ENCODE peak calls at places on chromosomes 4 and X, in four cellular contexts. One of them, this sample, is unnamed.

GRCh38 chr4:3229328-3229727 is 19.6 kb upstream of the MSANTD1 start:
- DNase-seq in tibial artery: no peak
- DNase-seq in keratinocyte: no peak
- DNase-seq in HCT116: no peak
- DNase-seq in this sample: no peak

GRCh38 chrX:12332786-12333347 is 194.6 kb downstream of the FRMPD4 start:
- DNase-seq in HCT116: no peak
- DNase-seq in tibial artery: no peak
- DNase-seq in keratinocyte: no peak
- DNase-seq in this sample: no peak

GRCh38 chrX:16796298-16796697 is 10.0 kb downstream of the TXLNG start:
- DNase-seq in tibial artery: no peak
- DNase-seq in keratinocyte: no peak
- DNase-seq in HCT116: no peak
- DNase-seq in this sample: no peak

GRCh38 chrX:19007868-19008267 is 24.0 kb upstream of the PHKA2 start:
- DNase-seq in tibial artery: no peak
- DNase-seq in HCT116: no peak
- DNase-seq in keratinocyte: no peak
- DNase-seq in this sample: no peak

GRCh38 chr4:3257125-3257690 is 8.2 kb downstream of the MSANTD1 start:
- DNase-seq in keratinocyte: peak
- DNase-seq in tibial artery: peak
- DNase-seq in HCT116: no peak
- DNase-seq in this sample: no peak

GRCh38 chr4:150479665-150480064 is 102.3 kb upstream of the MAB21L2 start:
- DNase-seq in HCT116: no peak
- DNase-seq in tibial artery: no peak
- DNase-seq in keratinocyte: no peak
- DNase-seq in this sample: no peak

GRCh38 chr4:15914291-15914690 is 24.2 kb downstream of the FGFBP1 start:
- DNase-seq in keratinocyte: no peak
- DNase-seq in HCT116: no peak
- DNase-seq in tibial artery: no peak
- DNase-seq in this sample: no peak

GRCh38 chr4:20456416-20456815 is 204.7 kb downstream of the SLIT2 start:
- DNase-seq in tibial artery: no peak
- DNase-seq in HCT116: no peak
- DNase-seq in keratinocyte: no peak
- DNase-seq in this sample: no peak

GRCh38 chrX:113260474-113260873 is 419.8 kb upstream of the AMOT start:
- DNase-seq in HCT116: peak
- DNase-seq in keratinocyte: no peak
- DNase-seq in tibial artery: no peak
- DNase-seq in this sample: peak

GRCh38 chrX:126799059-126799458 is 20.5 kb upstream of the PRR32 start:
- DNase-seq in HCT116: no peak
- DNase-seq in keratinocyte: no peak
- DNase-seq in tibial artery: no peak
- DNase-seq in this sample: no peak

GRCh38 chr4:153152453-153153338 is 51.5 kb upstream of the TRIM2 start:
- DNase-seq in tibial artery: no peak
- DNase-seq in HCT116: no peak
- DNase-seq in keratinocyte: no peak
- DNase-seq in this sample: peak

GRCh38 chrX:48826135-48826875 is at the start of gene ERAS:
- DNase-seq in tibial artery: no peak
- DNase-seq in HCT116: no peak
- DNase-seq in keratinocyte: no peak
- DNase-seq in this sample: no peak

GRCh38 chr4:113637823-113638691 is 123.5 kb downstream of the CAMK2D start:
- DNase-seq in HCT116: no peak
- DNase-seq in keratinocyte: no peak
- DNase-seq in tibial artery: no peak
- DNase-seq in this sample: no peak

GRCh38 chr4:81814909-81815539 is 343.3 kb upstream of the RASGEF1B start:
- DNase-seq in tibial artery: no peak
- DNase-seq in keratinocyte: no peak
- DNase-seq in HCT116: no peak
- DNase-seq in this sample: peak

GRCh38 chr4:20237894-20238537 is 13.7 kb upstream of the SLIT2 start:
- DNase-seq in HCT116: no peak
- DNase-seq in tibial artery: no peak
- DNase-seq in keratinocyte: no peak
- DNase-seq in this sample: no peak

GRCh38 chr4:168840988-168841681 is 168.9 kb downstream of the CBR4 start:
- DNase-seq in HCT116: no peak
- DNase-seq in tibial artery: no peak
- DNase-seq in keratinocyte: no peak
- DNase-seq in this sample: no peak

GRCh38 chrX:64571011-64571410 is 175.8 kb upstream of the MTMR8 start:
- DNase-seq in tibial artery: no peak
- DNase-seq in HCT116: no peak
- DNase-seq in keratinocyte: no peak
- DNase-seq in this sample: no peak

GRCh38 chr4:60605651-60606354 is 594.3 kb upstream of the ADGRL3 start:
- DNase-seq in HCT116: no peak
- DNase-seq in keratinocyte: no peak
- DNase-seq in tibial artery: no peak
- DNase-seq in this sample: peak

GRCh38 chr4:106337916-106338315 is 21.6 kb downstream of the AIMP1 start:
- DNase-seq in tibial artery: no peak
- DNase-seq in HCT116: no peak
- DNase-seq in keratinocyte: no peak
- DNase-seq in this sample: no peak

GRCh38 chrX:30302957-30303356 is 6.2 kb downstream of the NR0B1 start:
- DNase-seq in keratinocyte: no peak
- DNase-seq in HCT116: no peak
- DNase-seq in tibial artery: no peak
- DNase-seq in this sample: no peak

GRCh38 chr4:91058345-91058744 is 931.2 kb downstream of the CCSER1 start:
- DNase-seq in tibial artery: no peak
- DNase-seq in keratinocyte: peak
- DNase-seq in HCT116: no peak
- DNase-seq in this sample: peak

GRCh38 chrX:45781901-45782553 is 581.4 kb upstream of the DIPK2B start:
- DNase-seq in keratinocyte: no peak
- DNase-seq in HCT116: no peak
- DNase-seq in tibial artery: no peak
- DNase-seq in this sample: peak

GRCh38 chr4:111986125-111986524 is 159.1 kb upstream of the FAM241A start:
- DNase-seq in keratinocyte: no peak
- DNase-seq in HCT116: no peak
- DNase-seq in tibial artery: no peak
- DNase-seq in this sample: no peak

GRCh38 chr4:166816901-166817300 is 417.4 kb downstream of the SPOCK3 start:
- DNase-seq in tibial artery: no peak
- DNase-seq in HCT116: peak
- DNase-seq in keratinocyte: no peak
- DNase-seq in this sample: no peak

GRCh38 chr4:143355540-143356217 is 19.0 kb downstream of the GAB1 start:
- DNase-seq in keratinocyte: no peak
- DNase-seq in tibial artery: no peak
- DNase-seq in HCT116: no peak
- DNase-seq in this sample: peak

GRCh38 chr4:97404876-97405523 is 738.3 kb downstream of the STPG2 start:
- DNase-seq in HCT116: no peak
- DNase-seq in tibial artery: no peak
- DNase-seq in keratinocyte: no peak
- DNase-seq in this sample: no peak

DNA sequence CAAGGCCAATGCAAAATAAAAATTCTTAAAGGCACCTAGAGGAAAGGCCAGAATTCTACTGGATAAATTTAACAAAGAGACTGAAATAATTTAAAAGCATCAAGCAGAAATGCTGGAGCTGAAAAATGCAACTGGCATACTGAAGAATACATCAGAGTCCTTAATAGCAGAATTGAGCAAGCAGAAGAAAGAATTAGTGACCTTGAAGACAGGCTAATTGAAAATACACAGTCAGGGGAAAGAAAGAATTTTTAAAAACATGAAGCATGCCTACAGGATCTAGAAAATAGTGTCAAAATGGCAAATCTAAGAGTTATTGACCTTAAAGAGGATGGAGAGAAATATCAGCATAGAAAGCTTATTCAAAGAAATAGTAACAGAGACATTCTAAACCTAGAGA is 371.7 kb downstream of the KLHL13 start:
- DNase-seq in keratinocyte: no peak
- DNase-seq in tibial artery: no peak
- DNase-seq in HCT116: no peak
- DNase-seq in this sample: no peak
- TF ChIP-seq CTCF in keratinocyte: no peak
- TF ChIP-seq CTCF in tibial artery: no peak
- TF ChIP-seq CTCF in HCT116: no peak
- TF ChIP-seq CTCF in this sample: no peak

GRCh38 chr4:53014368-53014767 is 152.3 kb downstream of the RASL11B start:
- DNase-seq in keratinocyte: no peak
- DNase-seq in tibial artery: no peak
- DNase-seq in HCT116: no peak
- DNase-seq in this sample: peak

GRCh38 chr4:53011176-53011575 is 149.1 kb downstream of the RASL11B start:
- DNase-seq in keratinocyte: no peak
- DNase-seq in tibial artery: no peak
- DNase-seq in HCT116: no peak
- DNase-seq in this sample: no peak

GRCh38 chr4:53014881-53015280 is 152.8 kb downstream of the RASL11B start:
- DNase-seq in tibial artery: no peak
- DNase-seq in keratinocyte: no peak
- DNase-seq in HCT116: no peak
- DNase-seq in this sample: no peak

GRCh38 chr4:53013873-53014272 is 151.8 kb downstream of the RASL11B start:
- DNase-seq in tibial artery: no peak
- DNase-seq in HCT116: no peak
- DNase-seq in keratinocyte: no peak
- DNase-seq in this sample: no peak

GRCh38 chr4:53012738-53013137 is 150.6 kb downstream of the RASL11B start:
- DNase-seq in tibial artery: no peak
- DNase-seq in keratinocyte: no peak
- DNase-seq in HCT116: no peak
- DNase-seq in this sample: peak
- H3K4me3 ChIP-seq in tibial artery: no peak
- H3K4me3 ChIP-seq in keratinocyte: no peak
- H3K4me3 ChIP-seq in HCT116: no peak
- H3K4me3 ChIP-seq in this sample: no peak

DNA sequence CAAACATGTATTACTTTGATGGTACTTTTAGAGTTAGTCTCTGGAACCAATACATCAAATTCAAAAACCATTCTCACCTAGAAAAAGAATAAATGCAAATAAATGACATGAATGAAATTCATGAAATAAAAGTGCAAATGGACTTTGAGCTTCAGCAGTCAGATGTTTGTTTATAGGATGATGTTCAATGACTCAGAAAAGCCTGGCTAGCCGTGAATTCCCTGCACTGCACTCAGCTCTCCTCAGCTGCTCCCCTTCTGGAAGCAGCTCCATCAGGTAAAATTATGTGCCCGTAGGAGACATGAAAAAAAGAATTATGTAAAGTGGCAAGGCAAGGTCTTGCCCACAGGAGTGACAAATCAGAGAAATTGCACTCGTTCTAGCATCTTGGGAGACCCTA is 390.6 kb downstream of the GPM6A start:
- DNase-seq in keratinocyte: no peak
- DNase-seq in tibial artery: no peak
- DNase-seq in HCT116: no peak
- DNase-seq in this sample: peak
- TF ChIP-seq CTCF in keratinocyte: no peak
- TF ChIP-seq CTCF in tibial artery: no peak
- TF ChIP-seq CTCF in HCT116: no peak
- TF ChIP-seq CTCF in this sample: peak

GRCh38 chr4:30724217-30724616 is 4.0 kb downstream of the PCDH7 start:
- DNase-seq in HCT116: no peak
- DNase-seq in tibial artery: no peak
- DNase-seq in keratinocyte: no peak
- DNase-seq in this sample: no peak
- H3K4me3 ChIP-seq in HCT116: no peak
- H3K4me3 ChIP-seq in tibial artery: peak
- H3K4me3 ChIP-seq in keratinocyte: peak
- H3K4me3 ChIP-seq in this sample: no peak

GRCh38 chr4:17174751-17175150 is 276.3 kb upstream of the LDB2 start:
- DNase-seq in HCT116: no peak
- DNase-seq in tibial artery: no peak
- DNase-seq in keratinocyte: no peak
- DNase-seq in this sample: no peak

GRCh38 chr4:17168571-17168970 is 270.1 kb upstream of the LDB2 start:
- DNase-seq in HCT116: no peak
- DNase-seq in tibial artery: no peak
- DNase-seq in keratinocyte: no peak
- DNase-seq in this sample: peak

GRCh38 chr4:17169699-17170098 is 271.3 kb upstream of the LDB2 start:
- DNase-seq in tibial artery: no peak
- DNase-seq in keratinocyte: no peak
- DNase-seq in HCT116: no peak
- DNase-seq in this sample: no peak

DNA sequence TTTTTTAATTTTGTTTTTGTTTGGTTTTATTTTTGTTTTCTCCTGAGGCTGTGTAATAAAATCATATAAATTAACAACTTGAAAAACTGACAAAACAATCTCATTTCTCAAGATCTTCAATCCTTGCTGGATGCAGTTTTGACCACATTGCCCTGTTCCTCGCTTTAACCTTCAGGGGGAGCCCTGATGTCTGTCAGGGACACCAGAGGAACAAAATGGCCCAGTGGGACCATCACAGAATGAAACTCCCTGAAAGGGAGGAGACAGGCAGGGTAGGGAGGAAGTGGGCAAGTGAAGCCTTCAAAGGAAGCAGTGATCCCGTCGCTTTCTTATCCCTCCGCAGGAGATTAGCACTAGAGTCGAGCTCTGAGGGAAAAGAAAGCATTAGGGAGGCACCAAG is 274.9 kb upstream of the LDB2 start:
- DNase-seq in HCT116: no peak
- DNase-seq in keratinocyte: no peak
- DNase-seq in tibial artery: no peak
- DNase-seq in this sample: no peak
- TF ChIP-seq CTCF in HCT116: peak
- TF ChIP-seq CTCF in keratinocyte: no peak
- TF ChIP-seq CTCF in tibial artery: no peak
- TF ChIP-seq CTCF in this sample: peak